ENCODE peak calls at places on chromosomes 16 and 17, in six cellular contexts. One of them, this sample, is unnamed.

GRCh38 chr17:14091367-14091766 is 22.1 kb downstream of the COX10 start:
- DNase-seq in mesenchymal stem cell: no peak
- DNase-seq in IMR-90: peak; percentile 67
- DNase-seq in trophoblast cell: no peak
- DNase-seq in neuronal stem cell: no peak
- DNase-seq in H1: no peak
- DNase-seq in this sample: no peak

GRCh38 chr17:279356-279755 is 73.3 kb downstream of the RPH3AL start:
- DNase-seq in H1: no peak
- DNase-seq in mesenchymal stem cell: no peak
- DNase-seq in IMR-90: no peak
- DNase-seq in neuronal stem cell: no peak
- DNase-seq in trophoblast cell: no peak
- DNase-seq in this sample: no peak

GRCh38 chr17:37506678-37507077 is 17.0 kb downstream of the DUSP14 start:
- DNase-seq in trophoblast cell: peak; percentile 43
- DNase-seq in mesenchymal stem cell: peak; percentile 58
- DNase-seq in IMR-90: peak; percentile 47
- DNase-seq in H1: peak; percentile 82
- DNase-seq in neuronal stem cell: peak; percentile 12
- DNase-seq in this sample: peak; percentile 90

GRCh38 chr16:65388592-65388991 is 266.7 kb upstream of the CDH11 start:
- DNase-seq in IMR-90: peak; percentile 69
- DNase-seq in neuronal stem cell: no peak
- DNase-seq in H1: no peak
- DNase-seq in trophoblast cell: no peak
- DNase-seq in mesenchymal stem cell: peak; percentile 40
- DNase-seq in this sample: no peak

GRCh38 chr16:68359398-68360191 is 48.8 kb downstream of the PRMT7 start:
- DNase-seq in IMR-90: no peak
- DNase-seq in mesenchymal stem cell: no peak
- DNase-seq in trophoblast cell: no peak
- DNase-seq in neuronal stem cell: no peak
- DNase-seq in H1: no peak
- DNase-seq in this sample: no peak

GRCh38 chr17:76529224-76529642 is 8.3 kb downstream of the CYGB start:
- DNase-seq in neuronal stem cell: no peak
- DNase-seq in trophoblast cell: no peak
- DNase-seq in IMR-90: peak; percentile 88
- DNase-seq in mesenchymal stem cell: peak; percentile 96
- DNase-seq in H1: no peak
- DNase-seq in this sample: no peak

GRCh38 chr16:72649254-72649944 is 398.5 kb downstream of the ZFHX3 start:
- DNase-seq in trophoblast cell: no peak
- DNase-seq in H1: no peak
- DNase-seq in IMR-90: no peak
- DNase-seq in mesenchymal stem cell: no peak
- DNase-seq in neuronal stem cell: no peak
- DNase-seq in this sample: no peak

GRCh38 chr16:85197611-85198566 is 85.6 kb upstream of the CIBAR2 start:
- DNase-seq in mesenchymal stem cell: no peak
- DNase-seq in neuronal stem cell: no peak
- DNase-seq in IMR-90: no peak
- DNase-seq in H1: no peak
- DNase-seq in trophoblast cell: peak; percentile 18
- DNase-seq in this sample: no peak

GRCh38 chr17:37373530-37374159 is 2.1 kb upstream of the C17orf78 start:
- DNase-seq in H1: peak; percentile 67
- DNase-seq in neuronal stem cell: peak; percentile 69
- DNase-seq in mesenchymal stem cell: peak; percentile 86
- DNase-seq in IMR-90: peak; percentile 87
- DNase-seq in trophoblast cell: peak; percentile 82
- DNase-seq in this sample: peak; percentile 89

GRCh38 chr17:46097497-46097896 is 95.7 kb downstream of the KANSL1 start:
- DNase-seq in mesenchymal stem cell: peak; percentile 26
- DNase-seq in IMR-90: peak; percentile 28
- DNase-seq in neuronal stem cell: no peak
- DNase-seq in H1: no peak
- DNase-seq in trophoblast cell: no peak
- DNase-seq in this sample: no peak

GRCh38 chr17:81608082-81608481 is 28.8 kb downstream of the NPLOC4 start:
- DNase-seq in trophoblast cell: no peak
- DNase-seq in IMR-90: peak; percentile 40
- DNase-seq in mesenchymal stem cell: no peak
- DNase-seq in neuronal stem cell: no peak
- DNase-seq in H1: no peak
- DNase-seq in this sample: no peak

GRCh38 chr16:10964891-10965326 is 20.5 kb downstream of the CLEC16A start:
- DNase-seq in mesenchymal stem cell: no peak
- DNase-seq in neuronal stem cell: no peak
- DNase-seq in IMR-90: no peak
- DNase-seq in H1: no peak
- DNase-seq in trophoblast cell: no peak
- DNase-seq in this sample: no peak

DNA sequence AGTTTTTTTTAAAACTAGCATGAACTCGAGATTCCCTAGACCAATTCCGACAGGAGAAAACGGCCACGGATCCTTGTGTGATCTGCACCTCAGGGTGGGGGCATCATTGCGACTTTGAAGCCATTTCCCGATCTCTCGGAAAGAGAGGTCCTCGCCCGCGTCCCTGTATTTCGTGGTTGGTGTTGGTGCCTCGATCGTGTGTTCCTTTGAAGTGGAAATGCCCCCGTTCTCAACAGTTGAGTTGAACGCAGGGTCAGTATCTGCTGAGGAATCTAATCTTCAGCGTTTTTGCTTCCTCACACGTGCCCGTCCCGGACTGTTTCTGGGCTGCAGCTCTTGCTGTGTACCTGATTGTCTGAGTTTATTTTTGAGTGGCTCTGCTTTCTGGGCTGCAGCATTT is 1.1 kb downstream of the CRAMP1 start:
- DNase-seq in IMR-90: no peak
- DNase-seq in mesenchymal stem cell: peak; percentile 26
- DNase-seq in H1: no peak
- DNase-seq in trophoblast cell: peak; percentile 64
- DNase-seq in neuronal stem cell: no peak
- DNase-seq in this sample: no peak
- H3K4me1 ChIP-seq in IMR-90: peaks cover 10% of the 10 kb centered on the region
- H3K4me1 ChIP-seq in mesenchymal stem cell: peaks cover 15% of the 10 kb centered on the region
- H3K4me1 ChIP-seq in H1: peaks cover 11% of the 10 kb centered on the region
- H3K4me1 ChIP-seq in trophoblast cell: peaks cover 19% of the 10 kb centered on the region
- H3K4me1 ChIP-seq in neuronal stem cell: peaks cover 16% of the 10 kb centered on the region
- H3K4me1 ChIP-seq in this sample: no peaks in the 10 kb centered on the region

GRCh38 chr17:50149099-50149424 is 1.4 kb downstream of the PPP1R9B start:
- DNase-seq in neuronal stem cell: no peak
- DNase-seq in trophoblast cell: no peak
- DNase-seq in H1: no peak
- DNase-seq in IMR-90: no peak
- DNase-seq in mesenchymal stem cell: peak; percentile 14
- DNase-seq in this sample: no peak

GRCh38 chr17:50151041-50151936 is 812 bp upstream of the PPP1R9B start:
- DNase-seq in trophoblast cell: peak; percentile 93
- DNase-seq in H1: peak; percentile 90
- DNase-seq in IMR-90: peak; percentile 89
- DNase-seq in mesenchymal stem cell: peak; percentile 96
- DNase-seq in neuronal stem cell: peak; percentile 90
- DNase-seq in this sample: peak; percentile 96

GRCh38 chr17:50149425-50150353 is 788 bp downstream of the PPP1R9B start:
- DNase-seq in IMR-90: peak; percentile 48
- DNase-seq in neuronal stem cell: no peak
- DNase-seq in H1: no peak
- DNase-seq in trophoblast cell: peak; percentile 70
- DNase-seq in mesenchymal stem cell: peak; percentile 59
- DNase-seq in this sample: peak; percentile 69

GRCh38 chr17:50151937-50152547 is 1.6 kb upstream of the PPP1R9B start:
- DNase-seq in H1: peak; percentile 85
- DNase-seq in neuronal stem cell: peak; percentile 77
- DNase-seq in trophoblast cell: peak; percentile 87
- DNase-seq in IMR-90: peak; percentile 87
- DNase-seq in mesenchymal stem cell: peak; percentile 93
- DNase-seq in this sample: peak; percentile 98

GRCh38 chr17:50150354-50151040 is at the start of gene PPP1R9B:
- DNase-seq in mesenchymal stem cell: no peak
- DNase-seq in IMR-90: no peak
- DNase-seq in neuronal stem cell: no peak
- DNase-seq in trophoblast cell: no peak
- DNase-seq in H1: no peak
- DNase-seq in this sample: no peak
- H3K14ac ChIP-seq in mesenchymal stem cell: peak within 1 kb of the TSS; percentile 98
- H3K14ac ChIP-seq in IMR-90: peak within 1 kb of the TSS; percentile 93
- H3K14ac ChIP-seq in neuronal stem cell: peak within 1 kb of the TSS; percentile 77
- H3K14ac ChIP-seq in trophoblast cell: peak within 1 kb of the TSS; percentile 87
- H3K14ac ChIP-seq in H1: peak within 1 kb of the TSS; percentile 57
- H3K14ac ChIP-seq in this sample: no peak within 1 kb of the TSS

GRCh38 chr16:1775006-1775845 is 2.3 kb upstream of the MRPS34 start:
- DNase-seq in trophoblast cell: no peak
- DNase-seq in IMR-90: no peak
- DNase-seq in neuronal stem cell: no peak
- DNase-seq in H1: no peak
- DNase-seq in mesenchymal stem cell: no peak
- DNase-seq in this sample: no peak
- H3K4me1 ChIP-seq in trophoblast cell: peaks cover 23% of the 10 kb centered on the region
- H3K4me1 ChIP-seq in IMR-90: peaks cover 13% of the 10 kb centered on the region
- H3K4me1 ChIP-seq in neuronal stem cell: peaks cover 12% of the 10 kb centered on the region
- H3K4me1 ChIP-seq in H1: peaks cover 8% of the 10 kb centered on the region
- H3K4me1 ChIP-seq in mesenchymal stem cell: peaks cover 65% of the 10 kb centered on the region
- H3K4me1 ChIP-seq in this sample: no peaks in the 10 kb centered on the region

DNA sequence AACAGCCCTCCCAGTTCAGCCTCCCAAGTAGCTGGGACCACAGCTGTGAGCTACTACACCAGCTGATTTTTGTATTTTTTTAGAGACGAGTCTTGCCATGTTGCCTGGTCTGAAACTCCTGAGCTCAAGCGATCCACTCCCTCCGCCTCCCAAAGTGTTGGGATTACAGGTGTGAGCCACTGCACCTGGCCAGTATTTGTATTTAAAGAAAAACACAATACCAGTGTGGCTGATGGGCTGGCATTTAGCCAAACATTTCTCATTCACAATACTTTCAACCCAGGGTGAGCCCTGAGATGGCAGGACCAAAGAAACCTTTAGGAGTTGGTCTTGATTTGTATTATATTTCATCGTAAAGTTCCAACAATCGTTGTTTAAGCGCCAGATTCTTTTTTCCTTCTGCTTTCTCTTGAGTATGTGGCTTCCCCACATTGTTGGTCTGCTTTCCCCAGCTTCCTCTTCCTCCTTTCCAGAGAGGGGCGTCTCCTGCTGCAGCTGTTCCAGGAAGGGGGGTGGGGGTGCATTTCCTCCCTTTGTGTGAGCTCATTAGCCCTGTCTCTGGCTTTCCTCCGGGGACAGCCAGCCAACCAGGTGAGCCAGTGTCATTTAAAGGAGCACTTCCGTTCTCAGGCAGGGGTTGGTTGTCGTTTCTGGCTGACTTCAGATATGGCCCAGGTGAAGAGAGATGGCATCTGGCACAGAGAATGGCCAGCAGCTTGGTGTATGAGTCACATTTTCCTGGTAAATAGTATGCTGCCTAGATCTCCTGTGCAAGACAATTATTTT is 79.9 kb downstream of the GPRC5B start:
- DNase-seq in neuronal stem cell: no peak
- DNase-seq in H1: peak; percentile 55
- DNase-seq in IMR-90: no peak
- DNase-seq in trophoblast cell: no peak
- DNase-seq in mesenchymal stem cell: no peak
- DNase-seq in this sample: peak; percentile 85
- H3K14ac ChIP-seq in neuronal stem cell: no peak overlapping the region
- H3K14ac ChIP-seq in H1: no peak overlapping the region
- H3K14ac ChIP-seq in IMR-90: no peak overlapping the region
- H3K14ac ChIP-seq in trophoblast cell: peak overlapping the region; percentile 48
- H3K14ac ChIP-seq in mesenchymal stem cell: no peak overlapping the region
- H3K14ac ChIP-seq in this sample: no peak overlapping the region

This sample was measured in H9.